ENCODE peak calls at places on chromosomes 11 and 22, in four cellular contexts. H is activated CD8-positive, alpha-beta T cell treated with anti-CD3 and anti-CD28 coated beads, Interleukin-2, amount 10 ng/mL, durations not matched to agents 7 days and 5 days; A is CD8-positive, alpha-beta T cell; R is OCI-LY7. F is an unnamed sample.

GRCh38 chr22:46401370-46401769 is 65.9 kb downstream of the TRMU start:
- DNase-seq in R (peak; percentile 15), A (no peak), H (no peak), F (no peak)

GRCh38 chr22:23670378-23671295 is 20.2 kb upstream of the RGL4 start:
- DNase-seq in R (no peak), H (no peak), A (no peak), F (no peak)

GRCh38 chr11:46894961-46895360 is 23.4 kb downstream of the LRP4 start:
- DNase-seq in H (no peak), A (no peak), R (no peak), F (no peak)

GRCh38 chr22:22044153-22044552 is 61.6 kb upstream of the TOP3B start:
- DNase-seq in H (no peak), R (no peak), A (no peak), F (no peak)

GRCh38 chr22:46622081-46622521 is 1.9 kb downstream of the GRAMD4 start:
- DNase-seq in R (no peak), H (no peak), A (no peak), F (no peak)

GRCh38 chr22:35477911-35478582 is 62.6 kb upstream of the RASD2 start:
- DNase-seq in A (no peak), H (no peak), R (no peak), F (no peak)

GRCh38 chr11:94806436-94806835 is 38.3 kb downstream of the AMOTL1 start:
- DNase-seq in H (no peak), A (no peak), R (no peak), F (no peak)

GRCh38 chr11:93248602-93249001 is 50.8 kb upstream of the SLC36A4 start:
- DNase-seq in H (no peak), R (peak; percentile 23), A (no peak), F (peak; percentile 20)

GRCh38 chr11:79973701-79974626 is 533.1 kb upstream of the TENM4 start:
- DNase-seq in R (no peak), A (no peak), H (no peak), F (no peak)

GRCh38 chr11:32751381-32751780 is 43.1 kb downstream of the CCDC73 start:
- DNase-seq in H (no peak), A (no peak), R (no peak), F (no peak)

GRCh38 chr22:23098718-23099524 is 28.6 kb downstream of the GNAZ start:
- DNase-seq in R (no peak), A (no peak), H (no peak), F (no peak)

GRCh38 chr11:96113100-96113710 is 189.3 kb upstream of the MTMR2 start:
- DNase-seq in H (no peak), A (no peak), R (no peak), F (no peak)

F was measured in Jurkat, Clone E6-1.